ENCODE peak calls at places on chromosomes 12 and 14, in seven cellular contexts. S is head of caudate nucleus, Q is neural crest cell, A is ecto neural progenitor cell, Y is tibial nerve, F is nucleus accumbens, E is upper lobe of right lung. W is an unnamed sample.

GRCh38 chr14:68278568-68279436 is 459.2 kb downstream of the RAD51B start:
- DNase-seq in F (no peak), E (no peak), S (no peak), Q (no peak), A (no peak), Y (no peak), W (no peak)

GRCh38 chr12:54352891-54353874 is 11.1 kb downstream of the GPR84 start:
- DNase-seq in Y (no peak), S (peak; percentile 74), F (peak; percentile 50), E (no peak), Q (no peak), A (peak; percentile 80), W (no peak)

GRCh38 chr12:52506858-52507715 is 13.1 kb downstream of the KRT5 start:
- DNase-seq in Q (peak; percentile 3), F (no peak), Y (no peak), E (no peak), S (no peak), A (peak; percentile 54), W (no peak)

GRCh38 chr12:56160160-56160763 is 2.1 kb downstream of the MYL6 start:
- DNase-seq in Q (no peak), Y (no peak), E (no peak), A (no peak), F (no peak), S (no peak), W (no peak)

GRCh38 chr14:106843951-106844483 is 1317.6 kb downstream of the TMEM121 start:
- DNase-seq in A (no peak), S (peak; percentile 4), F (no peak), Y (no peak), E (peak; percentile 70), Q (no peak), W (no peak)

GRCh38 chr14:57378661-57379060 is 11.7 kb upstream of the NAA30 start:
- DNase-seq in S (no peak), Q (no peak), E (no peak), F (no peak), A (no peak), Y (no peak), W (no peak)

GRCh38 chr12:59040651-59041050 is 120.3 kb upstream of the LRIG3 start:
- DNase-seq in S (no peak), A (no peak), Y (no peak), F (no peak), E (no peak), Q (no peak), W (no peak)

GRCh38 chr14:63632932-63633514 is 8.6 kb downstream of the WDR89 start:
- DNase-seq in Y (no peak), A (no peak), Q (no peak), E (no peak), S (no peak), F (no peak), W (no peak)

GRCh38 chr14:24255931-24256696 is 6.9 kb downstream of the TGM1 start:
- DNase-seq in S (no peak), F (no peak), Y (no peak), E (no peak), Q (no peak), A (no peak), W (no peak)

GRCh38 chr12:124504273-124505000 is 63.0 kb downstream of the NCOR2 start:
- DNase-seq in Q (no peak), E (no peak), F (no peak), S (no peak), A (no peak), Y (no peak), W (no peak)

GRCh38 chr12:27822076-27822712 is 42.2 kb upstream of the MANSC4 start:
- DNase-seq in Q (no peak), F (no peak), E (no peak), S (no peak), Y (no peak), A (no peak), W (no peak)

GRCh38 chr14:22998324-22999012 is 11.5 kb downstream of the C14orf93 start:
- DNase-seq in E (no peak), S (no peak), Y (no peak), Q (no peak), F (no peak), A (no peak), W (no peak)

GRCh38 chr12:86774841-86775386 is 518.7 kb upstream of the MGAT4C start:
- DNase-seq in Y (no peak), Q (no peak), A (no peak), E (no peak), F (no peak), S (no peak), W (no peak)

GRCh38 chr12:111275308-111275707 is 93.6 kb downstream of the PHETA1 start:
- DNase-seq in Y (no peak), S (no peak), A (no peak), F (no peak), E (no peak), Q (no peak), W (no peak)

GRCh38 chr12:96471368-96472040 is 17.9 kb upstream of the CFAP54 start:
- DNase-seq in F (no peak), S (no peak), Q (no peak), Y (no peak), E (no peak), A (no peak), W (no peak)

GRCh38 chr14:102947321-102948103 is 25.0 kb downstream of the AMN start:
- DNase-seq in Q (no peak), Y (no peak), S (no peak), E (no peak), F (no peak), A (no peak), W (no peak)

GRCh38 chr14:49673586-49673985 is 14.4 kb downstream of the POLE2 start:
- DNase-seq in Y (no peak), S (no peak), E (no peak), A (no peak), F (no peak), Q (no peak), W (no peak)

GRCh38 chr12:49415426-49416040 is 48.3 kb downstream of the SPATS2 start:
- DNase-seq in F (no peak), S (no peak), Q (no peak), E (no peak), A (no peak), Y (no peak), W (no peak)

GRCh38 chr14:93206793-93207467 is at the start of the genes GON7 and UBR7:
- DNase-seq in Y (peak; percentile 86), A (peak; percentile 96), E (peak; percentile 96), F (peak; percentile 94), S (peak; percentile 97), Q (peak; percentile 93), W (peak; percentile 97)

GRCh38 chr14:34256223-34256622 is 205.8 kb downstream of the SPTSSA start:
- DNase-seq in Q (no peak), Y (no peak), A (no peak), F (no peak), E (no peak), S (no peak), W (no peak)

GRCh38 chr12:68446896-68447806 is 115.0 kb upstream of the MDM1 start:
- DNase-seq in A (peak; percentile 71), S (no peak), Y (no peak), Q (no peak), E (no peak), F (no peak), W (no peak)

GRCh38 chr12:39199371-39199770 is 243.5 kb downstream of the KIF21A start:
- DNase-seq in F (no peak), E (no peak), S (no peak), Q (no peak), A (no peak), Y (no peak), W (no peak)